ENCODE peak calls at places on chromosomes 13 and 19, in five cellular contexts. One of them, this sample, is unnamed.

GRCh38 chr13:80224468-80224867 is 116.5 kb downstream of the SPRY2 start:
- DNase-seq in lower leg skin: no peak
- DNase-seq in activated CD4-positive, CD25-positive, alpha-beta regulatory T cell treated with anti-CD3 and anti-CD28 coated beads, Interleukin-2, amount 50 U/mL, for 16 hours: no peak
- DNase-seq in ACHN: no peak
- DNase-seq in GOT3: no peak
- DNase-seq in this sample: no peak

GRCh38 chr19:17654993-17655392 is 33.2 kb downstream of the UNC13A start:
- DNase-seq in GOT3: no peak
- DNase-seq in activated CD4-positive, CD25-positive, alpha-beta regulatory T cell treated with anti-CD3 and anti-CD28 coated beads, Interleukin-2, amount 50 U/mL, for 16 hours: no peak
- DNase-seq in ACHN: no peak
- DNase-seq in lower leg skin: no peak
- DNase-seq in this sample: no peak

GRCh38 chr13:41917641-41918040 is 43.3 kb downstream of the VWA8 start:
- DNase-seq in lower leg skin: no peak
- DNase-seq in activated CD4-positive, CD25-positive, alpha-beta regulatory T cell treated with anti-CD3 and anti-CD28 coated beads, Interleukin-2, amount 50 U/mL, for 16 hours: no peak
- DNase-seq in ACHN: no peak
- DNase-seq in GOT3: no peak
- DNase-seq in this sample: no peak

GRCh38 chr19:12155324-12155723 is 1.2 kb downstream of the ZNF625 start:
- DNase-seq in activated CD4-positive, CD25-positive, alpha-beta regulatory T cell treated with anti-CD3 and anti-CD28 coated beads, Interleukin-2, amount 50 U/mL, for 16 hours: no peak
- DNase-seq in ACHN: no peak
- DNase-seq in GOT3: no peak
- DNase-seq in lower leg skin: no peak
- DNase-seq in this sample: no peak

GRCh38 chr13:28136916-28137315 is 1.4 kb upstream of the PAN3 start:
- DNase-seq in lower leg skin: no peak
- DNase-seq in activated CD4-positive, CD25-positive, alpha-beta regulatory T cell treated with anti-CD3 and anti-CD28 coated beads, Interleukin-2, amount 50 U/mL, for 16 hours: no peak
- DNase-seq in ACHN: no peak
- DNase-seq in GOT3: no peak
- DNase-seq in this sample: no peak

GRCh38 chr13:91017031-91017668 is 330.3 kb upstream of the MIR17HG start:
- DNase-seq in ACHN: peak
- DNase-seq in GOT3: no peak
- DNase-seq in activated CD4-positive, CD25-positive, alpha-beta regulatory T cell treated with anti-CD3 and anti-CD28 coated beads, Interleukin-2, amount 50 U/mL, for 16 hours: no peak
- DNase-seq in lower leg skin: no peak
- DNase-seq in this sample: no peak

GRCh38 chr19:1945899-1946298 is 4.9 kb downstream of the CSNK1G2 start:
- DNase-seq in ACHN: peak
- DNase-seq in GOT3: no peak
- DNase-seq in activated CD4-positive, CD25-positive, alpha-beta regulatory T cell treated with anti-CD3 and anti-CD28 coated beads, Interleukin-2, amount 50 U/mL, for 16 hours: no peak
- DNase-seq in lower leg skin: no peak
- DNase-seq in this sample: no peak

GRCh38 chr19:18848860-18849661 is 17.3 kb downstream of the UPF1 start:
- DNase-seq in GOT3: no peak
- DNase-seq in lower leg skin: peak
- DNase-seq in activated CD4-positive, CD25-positive, alpha-beta regulatory T cell treated with anti-CD3 and anti-CD28 coated beads, Interleukin-2, amount 50 U/mL, for 16 hours: no peak
- DNase-seq in ACHN: no peak
- DNase-seq in this sample: no peak

GRCh38 chr19:2428756-2429711 is 1.6 kb upstream of the TIMM13 start:
- DNase-seq in lower leg skin: no peak
- DNase-seq in ACHN: no peak
- DNase-seq in activated CD4-positive, CD25-positive, alpha-beta regulatory T cell treated with anti-CD3 and anti-CD28 coated beads, Interleukin-2, amount 50 U/mL, for 16 hours: no peak
- DNase-seq in GOT3: no peak
- DNase-seq in this sample: no peak

GRCh38 chr13:43611631-43612416 is 174.9 kb downstream of the ENOX1 start:
- DNase-seq in GOT3: no peak
- DNase-seq in lower leg skin: no peak
- DNase-seq in activated CD4-positive, CD25-positive, alpha-beta regulatory T cell treated with anti-CD3 and anti-CD28 coated beads, Interleukin-2, amount 50 U/mL, for 16 hours: no peak
- DNase-seq in ACHN: no peak
- DNase-seq in this sample: no peak

GRCh38 chr13:106163426-106163825 is 372.0 kb downstream of the EFNB2 start:
- DNase-seq in lower leg skin: no peak
- DNase-seq in activated CD4-positive, CD25-positive, alpha-beta regulatory T cell treated with anti-CD3 and anti-CD28 coated beads, Interleukin-2, amount 50 U/mL, for 16 hours: no peak
- DNase-seq in GOT3: no peak
- DNase-seq in ACHN: no peak
- DNase-seq in this sample: no peak

GRCh38 chr19:42076375-42076944 is 494 bp downstream of the ZNF574 start:
- DNase-seq in lower leg skin: peak
- DNase-seq in activated CD4-positive, CD25-positive, alpha-beta regulatory T cell treated with anti-CD3 and anti-CD28 coated beads, Interleukin-2, amount 50 U/mL, for 16 hours: no peak
- DNase-seq in ACHN: no peak
- DNase-seq in GOT3: no peak
- DNase-seq in this sample: no peak

GRCh38 chr13:31409678-31410356 is 210.0 kb downstream of the B3GLCT start:
- DNase-seq in ACHN: peak
- DNase-seq in GOT3: no peak
- DNase-seq in lower leg skin: no peak
- DNase-seq in activated CD4-positive, CD25-positive, alpha-beta regulatory T cell treated with anti-CD3 and anti-CD28 coated beads, Interleukin-2, amount 50 U/mL, for 16 hours: no peak
- DNase-seq in this sample: no peak

GRCh38 chr19:4913996-4914735 is 4.9 kb downstream of the UHRF1 start:
- DNase-seq in ACHN: no peak
- DNase-seq in GOT3: no peak
- DNase-seq in lower leg skin: no peak
- DNase-seq in activated CD4-positive, CD25-positive, alpha-beta regulatory T cell treated with anti-CD3 and anti-CD28 coated beads, Interleukin-2, amount 50 U/mL, for 16 hours: no peak
- DNase-seq in this sample: no peak

GRCh38 chr19:39448271-39448670 is 2.9 kb downstream of the SUPT5H start:
- DNase-seq in lower leg skin: no peak
- DNase-seq in ACHN: peak
- DNase-seq in GOT3: no peak
- DNase-seq in activated CD4-positive, CD25-positive, alpha-beta regulatory T cell treated with anti-CD3 and anti-CD28 coated beads, Interleukin-2, amount 50 U/mL, for 16 hours: no peak
- DNase-seq in this sample: no peak

GRCh38 chr19:12092065-12092867 is 27.7 kb downstream of the ZNF844 start:
- DNase-seq in lower leg skin: peak
- DNase-seq in activated CD4-positive, CD25-positive, alpha-beta regulatory T cell treated with anti-CD3 and anti-CD28 coated beads, Interleukin-2, amount 50 U/mL, for 16 hours: peak
- DNase-seq in GOT3: peak
- DNase-seq in ACHN: no peak
- DNase-seq in this sample: peak

GRCh38 chr19:34319785-34320184 is 45.2 kb upstream of the GPI start:
- DNase-seq in lower leg skin: no peak
- DNase-seq in GOT3: peak
- DNase-seq in activated CD4-positive, CD25-positive, alpha-beta regulatory T cell treated with anti-CD3 and anti-CD28 coated beads, Interleukin-2, amount 50 U/mL, for 16 hours: no peak
- DNase-seq in ACHN: no peak
- DNase-seq in this sample: no peak

GRCh38 chr13:37058801-37059135 is 720 bp downstream of the SUPT20H start:
- DNase-seq in lower leg skin: no peak
- DNase-seq in ACHN: peak
- DNase-seq in activated CD4-positive, CD25-positive, alpha-beta regulatory T cell treated with anti-CD3 and anti-CD28 coated beads, Interleukin-2, amount 50 U/mL, for 16 hours: no peak
- DNase-seq in GOT3: no peak
- DNase-seq in this sample: no peak

GRCh38 chr13:62629618-62630017 is 1214.0 kb upstream of the PCDH20 start:
- DNase-seq in ACHN: no peak
- DNase-seq in GOT3: no peak
- DNase-seq in activated CD4-positive, CD25-positive, alpha-beta regulatory T cell treated with anti-CD3 and anti-CD28 coated beads, Interleukin-2, amount 50 U/mL, for 16 hours: no peak
- DNase-seq in lower leg skin: no peak
- DNase-seq in this sample: no peak

This sample was measured in GF-D8.